ENCODE peak calls at places on chromosomes 7 and 10, in eight cellular contexts. J is pancreas, W is uterus, R is Caco-2, X is stomach, O is dorsolateral prefrontal cortex, T is kidney epithelial cell, A is PC-9. Q is an unnamed sample.

GRCh38 chr10:124288928-124289921 is 129.5 kb downstream of the OAT start:
- DNase-seq in A (no peak), O (no peak), X (no peak), T (no peak), J (no peak), R (no peak), W (no peak), Q (no peak)

GRCh38 chr10:5317547-5318107 is 47.1 kb upstream of the UCN3 start:
- DNase-seq in W (no peak), J (no peak), T (peak; percentile 94), R (no peak), O (no peak), X (no peak), A (peak; percentile 74), Q (no peak)

GRCh38 chr10:47022311-47023131 is 111.3 kb downstream of the PTPN20 start:
- DNase-seq in J (no peak), T (no peak), X (peak; percentile 22), A (no peak), W (no peak), O (peak; percentile 22), R (no peak), Q (no peak)

GRCh38 chr10:60871215-60871614 is 72.8 kb downstream of the RHOBTB1 start:
- DNase-seq in J (no peak), R (no peak), X (no peak), W (no peak), O (no peak), A (no peak), T (no peak), Q (no peak)

GRCh38 chr10:93458821-93459257 is 23.3 kb downstream of the MYOF start:
- DNase-seq in X (peak; percentile 75), T (peak; percentile 100), W (peak; percentile 90), R (peak; percentile 90), O (no peak), A (peak; percentile 91), J (peak; percentile 37), Q (no peak)

GRCh38 chr10:79488303-79488702 is 24.0 kb upstream of the EIF5AL1 start:
- DNase-seq in A (peak; percentile 77), O (no peak), X (peak; percentile 36), T (peak; percentile 80), J (no peak), R (peak; percentile 17), W (peak; percentile 91), Q (no peak)

GRCh38 chr7:87759511-87759910 is 116.6 kb downstream of the SLC25A40 start:
- DNase-seq in X (no peak), O (no peak), T (no peak), J (no peak), W (no peak), A (no peak), R (no peak), Q (no peak)

GRCh38 chr10:28948045-28948444 is 270.7 kb downstream of the BAMBI start:
- DNase-seq in O (no peak), A (no peak), J (no peak), X (no peak), W (no peak), R (no peak), T (no peak), Q (no peak)

GRCh38 chr10:79161557-79161956 is 92.8 kb downstream of the ZMIZ1 start:
- DNase-seq in R (no peak), A (no peak), W (no peak), O (no peak), T (no peak), J (no peak), X (no peak), Q (no peak)

GRCh38 chr10:121556918-121557573 is 41.2 kb downstream of the FGFR2 start:
- DNase-seq in R (no peak), X (no peak), W (no peak), O (no peak), A (no peak), T (no peak), J (no peak), Q (no peak)

GRCh38 chr10:6174201-6174874 is 28.4 kb upstream of the PFKFB3 start:
- DNase-seq in W (no peak), T (no peak), X (no peak), O (no peak), J (no peak), R (no peak), A (no peak), Q (peak; percentile 63)

GRCh38 chr7:13989138-13989943 is at the start of gene ETV1:
- DNase-seq in R (peak; percentile 21), A (peak; percentile 60), W (peak; percentile 58), J (peak; percentile 28), O (peak; percentile 66), T (no peak), X (peak; percentile 42), Q (no peak)

GRCh38 chr7:157009778-157010587 is 480 bp downstream of the MNX1 start:
- DNase-seq in R (peak; percentile 55), A (no peak), T (no peak), X (no peak), O (no peak), W (no peak), J (no peak), Q (no peak)

GRCh38 chr10:19788075-19788686 is 28.1 kb upstream of the PLXDC2 start:
- DNase-seq in W (peak; percentile 31), T (peak; percentile 23), X (no peak), R (peak; percentile 61), A (no peak), O (no peak), J (no peak), Q (peak; percentile 39)

GRCh38 chr7:76426246-76426645 is 1.5 kb downstream of the ZP3 start:
- DNase-seq in T (no peak), X (no peak), R (no peak), A (no peak), J (no peak), O (peak; percentile 14), W (no peak), Q (no peak)

GRCh38 chr10:14146005-14146404 is 184.7 kb downstream of the FRMD4A start:
- DNase-seq in J (no peak), X (no peak), W (no peak), R (no peak), T (no peak), A (peak; percentile 40), O (no peak), Q (no peak)

GRCh38 chr7:91568138-91568537 is 303.9 kb downstream of the FZD1 start:
- DNase-seq in T (no peak), J (no peak), X (no peak), R (no peak), W (no peak), O (no peak), A (no peak), Q (no peak)

GRCh38 chr7:37100735-37101331 is 347.8 kb downstream of the ELMO1 start:
- DNase-seq in R (peak; percentile 53), X (no peak), T (no peak), J (no peak), O (no peak), A (no peak), W (no peak), Q (no peak)

GRCh38 chr7:114953724-114954123 is 31.8 kb downstream of the MDFIC start:
- DNase-seq in W (no peak), R (no peak), T (no peak), X (no peak), O (no peak), A (no peak), J (no peak), Q (no peak)

GRCh38 chr10:69810097-69810496 is 8.4 kb downstream of the COL13A1 start:
- DNase-seq in O (no peak), X (no peak), T (no peak), A (no peak), W (no peak), R (no peak), J (no peak), Q (no peak)
- H3K4me3 ChIP-seq in O (no peak overlapping the region), X (no peak overlapping the region), T (no peak overlapping the region), A (no peak overlapping the region), W (no peak overlapping the region), R (no peak overlapping the region), J (no peak overlapping the region), Q (no peak overlapping the region)

GRCh38 chr7:148265896-148266295 is 324.7 kb upstream of the C7orf33 start:
- DNase-seq in O (no peak), R (no peak), A (no peak), T (no peak), J (no peak), X (no peak), W (no peak), Q (no peak)

GRCh38 chr7:148262721-148263229 is 327.8 kb upstream of the C7orf33 start:
- DNase-seq in T (no peak), R (peak; percentile 82), O (peak; percentile 73), A (no peak), X (peak; percentile 68), W (peak; percentile 52), J (peak; percentile 11), Q (no peak)

GRCh38 chr7:148261523-148261922 is 329.0 kb upstream of the C7orf33 start:
- DNase-seq in O (no peak), W (no peak), X (no peak), T (no peak), J (no peak), R (no peak), A (no peak), Q (no peak)

GRCh38 chr7:148261996-148262688 is 328.4 kb upstream of the C7orf33 start:
- DNase-seq in W (no peak), X (no peak), J (no peak), A (no peak), R (no peak), O (no peak), T (no peak), Q (no peak)

GRCh38 chr7:148264933-148265557 is 325.5 kb upstream of the C7orf33 start:
- DNase-seq in J (no peak), R (peak; percentile 53), W (no peak), A (peak; percentile 43), X (no peak), O (no peak), T (no peak), Q (no peak)
- TF ChIP-seq CTCF in J (peak; percentile 55), R (peak; percentile 75), W (peak; percentile 19), A (peak; percentile 75), X (no peak), O (peak; percentile 76), T (peak; percentile 77), Q (peak; percentile 84)

DNA sequence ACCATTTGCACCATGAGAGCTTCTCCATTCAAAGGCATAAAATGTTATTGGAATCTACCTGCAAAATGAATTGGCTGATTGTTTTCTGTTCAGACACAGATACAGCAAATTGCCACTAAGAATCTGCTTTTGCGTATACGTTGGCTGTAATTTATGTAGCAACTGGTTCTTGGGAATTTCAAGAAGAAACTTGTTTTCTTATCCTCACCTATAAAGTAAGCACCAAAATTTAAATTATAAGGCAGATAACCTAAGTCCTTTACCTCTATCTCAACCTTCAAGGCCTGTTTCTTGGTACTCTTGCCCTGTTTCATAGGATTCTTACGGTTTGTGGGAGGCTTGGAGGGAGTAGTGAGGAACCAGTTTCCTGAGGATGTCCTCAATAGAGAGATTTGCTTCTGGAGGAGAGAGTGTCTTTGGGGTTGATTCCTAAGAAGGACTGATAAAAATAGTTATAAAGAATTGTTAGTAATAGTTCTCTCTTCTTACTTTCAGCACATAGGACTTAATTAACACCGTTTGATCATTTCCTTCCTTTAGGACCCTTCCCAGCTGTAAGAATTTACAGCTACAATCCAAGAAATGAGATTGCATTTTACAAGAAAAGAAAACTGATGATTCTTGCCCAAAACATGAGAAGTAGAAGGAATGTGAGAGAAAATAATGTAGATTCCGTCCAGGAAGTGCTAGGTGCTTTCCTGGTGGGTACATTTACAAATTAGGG is 2.0 kb downstream of the STAMBPL1 start:
- DNase-seq in W (no peak), O (no peak), T (no peak), R (no peak), J (no peak), A (no peak), X (no peak), Q (no peak)
- H3K4me3 ChIP-seq in W (no peak overlapping the region), O (peak overlapping the region; percentile 87), T (no peak overlapping the region), R (no peak overlapping the region), J (peak overlapping the region; percentile 79), A (peak overlapping the region; percentile 82), X (peak overlapping the region; percentile 95), Q (no peak overlapping the region)

GRCh38 chr7:127961787-127962463 is 69.3 kb downstream of the LRRC4 start:
- DNase-seq in J (no peak), T (no peak), A (no peak), W (no peak), R (peak; percentile 12), O (no peak), X (no peak), Q (no peak)
- TF ChIP-seq CTCF in J (no peak), T (no peak), A (no peak), W (no peak), R (no peak), O (no peak), X (no peak), Q (no peak)

Q was measured in LNCaP clone FGC.